ENCODE peak calls at places on chromosomes 4 and X, in five cellular contexts. B is upper lobe of right lung, Y is sigmoid colon, O is AG04450, G is psoas muscle. V is an unnamed sample.
A peak's percentile ranks its signal among the peaks of the same experiment; 100 is the strongest.

GRCh38 chrX:22395372-22395771 is 122.7 kb downstream of the CBLL2 start:
- DNase-seq in B (no peak), Y (no peak), O (no peak), G (no peak), V (no peak)

GRCh38 chr4:102116121-102116520 is 229.2 kb downstream of the SLC39A8 start:
- DNase-seq in B (no peak), Y (no peak), O (no peak), G (no peak), V (no peak)

GRCh38 chrX:38754102-38754790 is 47.0 kb upstream of the MID1IP1 start:
- DNase-seq in B (no peak), Y (no peak), O (peak; percentile 11), G (no peak), V (no peak)

GRCh38 chr4:175459571-175459970 is 352.5 kb downstream of the GPM6A start:
- DNase-seq in B (no peak), Y (no peak), O (no peak), G (no peak), V (no peak)

GRCh38 chrX:46571423-46572294 is 1.9 kb upstream of the CHST7 start:
- DNase-seq in B (no peak), Y (no peak), O (no peak), G (no peak), V (no peak)

GRCh38 chrX:93585661-93586060 is 87.7 kb downstream of the NAP1L3 start:
- DNase-seq in B (no peak), Y (no peak), O (no peak), G (no peak), V (no peak)

GRCh38 chr4:35252866-35253265 is 991.4 kb downstream of the ARAP2 start:
- DNase-seq in B (no peak), Y (no peak), O (no peak), G (no peak), V (no peak)

GRCh38 chrX:37425370-37425769 is 76.2 kb downstream of the PRRG1 start:
- DNase-seq in B (no peak), Y (no peak), O (no peak), G (no peak), V (no peak)

GRCh38 chr4:89575840-89576239 is 261.1 kb downstream of the SNCA start:
- DNase-seq in B (no peak), Y (no peak), O (no peak), G (no peak), V (no peak)

GRCh38 chr4:12140864-12141263 is 712.2 kb upstream of the HS3ST1 start:
- DNase-seq in B (no peak), Y (no peak), O (no peak), G (no peak), V (no peak)

GRCh38 chr4:15144249-15144966 is 142.1 kb downstream of the CPEB2 start:
- DNase-seq in B (no peak), Y (no peak), O (no peak), G (no peak), V (no peak)

GRCh38 chrX:132270699-132271098 is 51.5 kb upstream of the RAP2C start:
- DNase-seq in B (no peak), Y (peak; percentile 88), O (peak; percentile 24), G (peak; percentile 62), V (peak; percentile 80)

GRCh38 chrX:40061871-40062524 is 35.8 kb downstream of the BCOR start:
- DNase-seq in B (no peak), Y (no peak), O (no peak), G (no peak), V (no peak)

GRCh38 chrX:44223150-44223549 is 120.3 kb downstream of the EFHC2 start:
- DNase-seq in B (no peak), Y (no peak), O (no peak), G (no peak), V (peak; percentile 20)

GRCh38 chr4:179626687-179627086 is 2184.4 kb upstream of the AGA start:
- DNase-seq in B (no peak), Y (no peak), O (no peak), G (no peak), V (no peak)

GRCh38 chrX:100649550-100650356 is 5.8 kb downstream of the SRPX2 start:
- DNase-seq in B (peak; percentile 59), Y (peak; percentile 92), O (peak; percentile 78), G (peak; percentile 87), V (no peak)

GRCh38 chr4:26931961-26932360 is 71.3 kb downstream of the STIM2 start:
- DNase-seq in B (no peak), Y (no peak), O (no peak), G (no peak), V (no peak)

GRCh38 chr4:17347445-17347844 is 164.4 kb downstream of the QDPR start:
- DNase-seq in B (no peak), Y (no peak), O (no peak), G (no peak), V (no peak)

GRCh38 chrX:68647156-68647957 is at the start of gene STARD8:
- DNase-seq in B (peak; percentile 61), Y (no peak), O (no peak), G (peak; percentile 57), V (no peak)

GRCh38 chr4:110850461-110851447 is 227.9 kb upstream of the PITX2 start:
- DNase-seq in B (no peak), Y (no peak), O (no peak), G (peak; percentile 69), V (no peak)

GRCh38 chr4:183533698-183534097 is 28.8 kb downstream of the ING2 start:
- DNase-seq in B (no peak), Y (no peak), O (no peak), G (no peak), V (no peak)

GRCh38 chr4:164716901-164717300 is 37.0 kb upstream of the SMIM31 start:
- DNase-seq in B (no peak), Y (no peak), O (no peak), G (no peak), V (no peak)

GRCh38 chrX:10039821-10040793 is 72.9 kb downstream of the CLDN34 start:
- DNase-seq in B (no peak), Y (no peak), O (no peak), G (no peak), V (no peak)

GRCh38 chrX:103183912-103184311 is 31.0 kb upstream of the BEX4 start:
- DNase-seq in B (no peak), Y (no peak), O (no peak), G (no peak), V (no peak)

GRCh38 chr4:6290769-6291547 is 21.3 kb downstream of the WFS1 start:
- DNase-seq in B (no peak), Y (peak; percentile 57), O (no peak), G (peak; percentile 49), V (no peak)

GRCh38 chr4:107130157-107130556 is 94.0 kb upstream of the DKK2 start:
- DNase-seq in B (no peak), Y (no peak), O (no peak), G (no peak), V (no peak)

GRCh38 chrX:11190745-11191510 is 79.8 kb downstream of the HCCS start:
- DNase-seq in B (no peak), Y (no peak), O (no peak), G (no peak), V (no peak)

GRCh38 chr4:175414602-175415001 is 397.5 kb downstream of the GPM6A start:
- DNase-seq in B (no peak), Y (no peak), O (no peak), G (no peak), V (no peak)

GRCh38 chr4:83358410-83358809 is 23.8 kb upstream of the HPSE start:
- DNase-seq in B (no peak), Y (no peak), O (peak; percentile 39), G (no peak), V (no peak)

GRCh38 chr4:109945056-109945455 is 32.4 kb downstream of the EGF start:
- DNase-seq in B (no peak), Y (no peak), O (no peak), G (peak; percentile 59), V (peak; percentile 55)

GRCh38 chrX:107648332-107648731 is 20.0 kb downstream of the PRPS1 start:
- DNase-seq in B (no peak), Y (no peak), O (no peak), G (no peak), V (no peak)

GRCh38 chrX:7120578-7121219 is 26.8 kb upstream of the STS start:
- DNase-seq in B (no peak), Y (no peak), O (no peak), G (no peak), V (no peak)

GRCh38 chrX:7119927-7120577 is 27.5 kb upstream of the STS start:
- DNase-seq in B (no peak), Y (no peak), O (no peak), G (no peak), V (no peak)

GRCh38 chrX:7116081-7116480 is 31.4 kb upstream of the STS start:
- DNase-seq in B (no peak), Y (no peak), O (no peak), G (no peak), V (no peak)

GRCh38 chrX:7115557-7115956 is 32.0 kb upstream of the STS start:
- DNase-seq in B (no peak), Y (no peak), O (no peak), G (no peak), V (no peak)

GRCh38 chrX:7117587-7117986 is 29.9 kb upstream of the STS start:
- DNase-seq in B (no peak), Y (no peak), O (no peak), G (no peak), V (no peak)
- H3K27ac ChIP-seq in B (no peak overlapping the region), Y (no peak overlapping the region), O (no peak overlapping the region), G (peak overlapping the region; percentile 9), V (no peak overlapping the region)

GRCh38 chrX:49164589-49165360 is 2.2 kb downstream of the MAGIX start:
- DNase-seq in B (no peak), Y (no peak), O (no peak), G (no peak), V (no peak)

GRCh38 chrX:49163555-49164419 is 1.2 kb downstream of the MAGIX start:
- DNase-seq in B (peak; percentile 93), Y (peak; percentile 94), O (no peak), G (peak; percentile 95), V (no peak)

GRCh38 chrX:49160908-49161307 is 1.6 kb upstream of the MAGIX start:
- DNase-seq in B (no peak), Y (no peak), O (no peak), G (no peak), V (no peak)

GRCh38 chrX:49165901-49166881 is 3.6 kb downstream of the MAGIX start:
- DNase-seq in B (peak; percentile 87), Y (peak; percentile 93), O (no peak), G (peak; percentile 91), V (peak; percentile 77)

GRCh38 chrX:49162620-49163019 is at the start of gene MAGIX:
- DNase-seq in B (no peak), Y (no peak), O (no peak), G (no peak), V (no peak)
- H3K27ac ChIP-seq in B (peak within 1 kb of the TSS; percentile 86), Y (peak within 1 kb of the TSS; percentile 89), O (no peak within 1 kb of the TSS), G (peak within 1 kb of the TSS; percentile 93), V (peak within 1 kb of the TSS; percentile 70)

DNA sequence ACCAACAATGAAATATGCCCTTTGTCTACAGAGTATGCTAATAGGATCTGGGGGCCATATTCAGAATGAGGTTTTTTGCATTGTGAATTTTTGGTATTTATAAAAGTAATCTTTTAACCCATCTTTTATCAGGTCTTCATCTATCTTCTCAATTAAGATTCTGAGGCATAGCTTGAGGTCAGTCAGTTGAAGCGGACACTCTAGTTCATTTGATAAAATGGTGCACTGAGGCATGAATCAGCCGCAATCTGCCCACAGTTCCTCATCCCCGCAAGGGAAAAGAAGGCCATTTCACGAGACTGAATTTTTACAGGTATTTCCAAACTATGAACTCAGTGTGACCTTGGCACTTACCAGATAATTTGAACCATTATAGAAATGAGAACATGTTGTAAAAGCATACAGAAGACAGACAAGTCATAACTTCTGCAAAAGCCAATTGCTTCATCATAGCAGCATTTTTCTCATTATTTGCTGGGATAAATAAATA is 19.3 kb upstream of the VCX2 start:
- DNase-seq in B (no peak), Y (no peak), O (no peak), G (no peak), V (no peak)
- H3K27ac ChIP-seq in B (no peak overlapping the region), Y (no peak overlapping the region), O (no peak overlapping the region), G (no peak overlapping the region), V (peak overlapping the region; percentile 49)

GRCh38 chr4:53734182-53734581 is 142.9 kb upstream of the LNX1 start:
- DNase-seq in B (no peak), Y (no peak), O (no peak), G (no peak), V (no peak)
- H3K27ac ChIP-seq in B (no peak overlapping the region), Y (peak overlapping the region; percentile 26), O (no peak overlapping the region), G (no peak overlapping the region), V (peak overlapping the region; percentile 67)